ENCODE peak calls at places on chromosome 1, in five cellular contexts. Q is activated B cell treated with CpG ODN at 0.5 μM for 24 hours; D is skeletal muscle cell; B is activated CD8-positive, alpha-beta memory T cell treated with anti-CD3 and anti-CD28 coated beads for 4 hours; L is GM12865. H is an unnamed sample.

GRCh38 chr1:114668784-114669561 is 876 bp downstream of the DENND2C start:
- DNase-seq in L (no peak), Q (no peak), D (no peak), B (no peak), H (no peak)

GRCh38 chr1:51575406-51576084 is 41.3 kb upstream of the OSBPL9 start:
- DNase-seq in D (peak; percentile 75), B (no peak), Q (no peak), L (peak; percentile 65), H (no peak)

GRCh38 chr1:22711591-22712501 is 1.2 kb downstream of the EPHB2 start:
- DNase-seq in B (no peak), Q (no peak), L (peak; percentile 53), D (no peak), H (no peak)

GRCh38 chr1:226086776-226087175 is 24.3 kb downstream of the H3-3A start:
- DNase-seq in B (no peak), D (no peak), Q (no peak), L (no peak), H (no peak)

GRCh38 chr1:17833661-17834501 is 78.7 kb downstream of the ACTL8 start:
- DNase-seq in Q (no peak), D (no peak), L (no peak), B (no peak), H (no peak)

GRCh38 chr1:76766381-76766780 is 100.9 kb upstream of the ST6GALNAC5 start:
- DNase-seq in Q (no peak), B (no peak), L (no peak), D (no peak), H (no peak)

GRCh38 chr1:201760516-201760915 is 68.4 kb upstream of the IPO9 start:
- DNase-seq in L (no peak), D (no peak), B (no peak), Q (no peak), H (no peak)

GRCh38 chr1:33041026-33041425 is 4.3 kb upstream of the AK2 start:
- DNase-seq in L (no peak), Q (no peak), B (no peak), D (no peak), H (no peak)

H was measured in astrocyte of the cerebellum.